ENCODE peak calls at places on chromosomes 6 and 20, in six cellular contexts. One of them, this sample, is unnamed.

GRCh38 chr6:40733770-40734396 is 146.7 kb upstream of the LRFN2 start:
- DNase-seq in HepG2: no peak
- DNase-seq in ascending aorta: no peak
- DNase-seq in psoas muscle: no peak
- DNase-seq in prostate gland: no peak
- DNase-seq in stomach: no peak
- DNase-seq in this sample: no peak

GRCh38 chr6:88725111-88725711 is 238.2 kb downstream of the RNGTT start:
- DNase-seq in ascending aorta: no peak
- DNase-seq in stomach: no peak
- DNase-seq in psoas muscle: peak; percentile 53
- DNase-seq in HepG2: peak; percentile 4
- DNase-seq in prostate gland: no peak
- DNase-seq in this sample: no peak

GRCh38 chr6:81859884-81860283 is 107.4 kb upstream of the TENT5A start:
- DNase-seq in prostate gland: no peak
- DNase-seq in stomach: no peak
- DNase-seq in psoas muscle: no peak
- DNase-seq in ascending aorta: peak; percentile 80
- DNase-seq in HepG2: no peak
- DNase-seq in this sample: no peak

GRCh38 chr20:61126369-61127195 is 125.5 kb upstream of the CDH4 start:
- DNase-seq in HepG2: no peak
- DNase-seq in stomach: no peak
- DNase-seq in psoas muscle: no peak
- DNase-seq in ascending aorta: peak; percentile 44
- DNase-seq in prostate gland: no peak
- DNase-seq in this sample: no peak

GRCh38 chr6:72619883-72620696 is 1.8 kb upstream of the KCNQ5 start:
- DNase-seq in HepG2: no peak
- DNase-seq in prostate gland: no peak
- DNase-seq in psoas muscle: peak; percentile 81
- DNase-seq in ascending aorta: peak; percentile 72
- DNase-seq in stomach: peak; percentile 30
- DNase-seq in this sample: peak; percentile 29

GRCh38 chr20:24027229-24027628 is 38.6 kb upstream of the GGTLC1 start:
- DNase-seq in psoas muscle: peak; percentile 64
- DNase-seq in ascending aorta: peak; percentile 79
- DNase-seq in prostate gland: peak; percentile 8
- DNase-seq in stomach: peak; percentile 40
- DNase-seq in HepG2: no peak
- DNase-seq in this sample: peak; percentile 42

GRCh38 chr6:64064919-64065318 is 429.3 kb downstream of the PHF3 start:
- DNase-seq in HepG2: no peak
- DNase-seq in psoas muscle: no peak
- DNase-seq in ascending aorta: no peak
- DNase-seq in stomach: no peak
- DNase-seq in prostate gland: no peak
- DNase-seq in this sample: no peak

GRCh38 chr6:148888853-148889252 is 142.0 kb downstream of the UST start:
- DNase-seq in ascending aorta: no peak
- DNase-seq in prostate gland: no peak
- DNase-seq in stomach: no peak
- DNase-seq in HepG2: no peak
- DNase-seq in psoas muscle: no peak
- DNase-seq in this sample: no peak

GRCh38 chr6:46815130-46815529 is 21.9 kb downstream of the MEP1A start:
- DNase-seq in HepG2: no peak
- DNase-seq in ascending aorta: no peak
- DNase-seq in psoas muscle: no peak
- DNase-seq in prostate gland: no peak
- DNase-seq in stomach: no peak
- DNase-seq in this sample: no peak

GRCh38 chr6:134891633-134892032 is 58.3 kb downstream of the ALDH8A1 start:
- DNase-seq in psoas muscle: no peak
- DNase-seq in ascending aorta: no peak
- DNase-seq in stomach: no peak
- DNase-seq in prostate gland: no peak
- DNase-seq in HepG2: no peak
- DNase-seq in this sample: no peak

GRCh38 chr20:12762725-12763124 is 246.0 kb upstream of the SPTLC3 start:
- DNase-seq in HepG2: no peak
- DNase-seq in psoas muscle: no peak
- DNase-seq in prostate gland: no peak
- DNase-seq in ascending aorta: peak; percentile 64
- DNase-seq in stomach: no peak
- DNase-seq in this sample: no peak

GRCh38 chr6:119742188-119742803 is 392.7 kb upstream of the MAN1A1 start:
- DNase-seq in ascending aorta: peak; percentile 69
- DNase-seq in HepG2: peak; percentile 54
- DNase-seq in psoas muscle: peak; percentile 64
- DNase-seq in stomach: peak; percentile 67
- DNase-seq in prostate gland: peak; percentile 10
- DNase-seq in this sample: peak; percentile 34

GRCh38 chr6:15079288-15079817 is 166.5 kb upstream of the JARID2 start:
- DNase-seq in ascending aorta: no peak
- DNase-seq in HepG2: peak; percentile 46
- DNase-seq in prostate gland: no peak
- DNase-seq in stomach: no peak
- DNase-seq in psoas muscle: no peak
- DNase-seq in this sample: no peak

GRCh38 chr20:22339091-22339881 is 245.1 kb downstream of the FOXA2 start:
- DNase-seq in psoas muscle: no peak
- DNase-seq in HepG2: peak; percentile 84
- DNase-seq in prostate gland: peak; percentile 67
- DNase-seq in stomach: no peak
- DNase-seq in ascending aorta: peak; percentile 72
- DNase-seq in this sample: peak; percentile 54

GRCh38 chr6:44257007-44257752 is at the start of gene SLC35B2:
- DNase-seq in prostate gland: peak; percentile 43
- DNase-seq in HepG2: peak; percentile 88
- DNase-seq in psoas muscle: peak; percentile 86
- DNase-seq in stomach: peak; percentile 68
- DNase-seq in ascending aorta: peak; percentile 81
- DNase-seq in this sample: no peak

GRCh38 chr6:87541726-87542125 is 48.1 kb downstream of the RARS2 start:
- DNase-seq in psoas muscle: no peak
- DNase-seq in ascending aorta: no peak
- DNase-seq in prostate gland: no peak
- DNase-seq in stomach: no peak
- DNase-seq in HepG2: no peak
- DNase-seq in this sample: no peak

GRCh38 chr20:16391003-16391402 is 182.2 kb downstream of the KIF16B start:
- DNase-seq in psoas muscle: no peak
- DNase-seq in ascending aorta: no peak
- DNase-seq in HepG2: no peak
- DNase-seq in prostate gland: no peak
- DNase-seq in stomach: no peak
- DNase-seq in this sample: no peak

GRCh38 chr20:10376271-10377075 is 57.5 kb downstream of the MKKS start:
- DNase-seq in stomach: no peak
- DNase-seq in HepG2: no peak
- DNase-seq in prostate gland: no peak
- DNase-seq in ascending aorta: no peak
- DNase-seq in psoas muscle: no peak
- DNase-seq in this sample: no peak

GRCh38 chr6:41348934-41349333 is 13.5 kb downstream of the NCR2 start:
- DNase-seq in prostate gland: no peak
- DNase-seq in ascending aorta: no peak
- DNase-seq in HepG2: no peak
- DNase-seq in stomach: no peak
- DNase-seq in psoas muscle: no peak
- DNase-seq in this sample: no peak

GRCh38 chr20:25195014-25195961 is at the start of gene ENTPD6:
- DNase-seq in stomach: peak; percentile 94
- DNase-seq in psoas muscle: peak; percentile 96
- DNase-seq in HepG2: peak; percentile 90
- DNase-seq in ascending aorta: peak; percentile 93
- DNase-seq in prostate gland: peak; percentile 92
- DNase-seq in this sample: peak; percentile 91

GRCh38 chr6:36160147-36160760 is 29.9 kb downstream of the MAPK13 start:
- DNase-seq in prostate gland: no peak
- DNase-seq in ascending aorta: no peak
- DNase-seq in stomach: no peak
- DNase-seq in HepG2: no peak
- DNase-seq in psoas muscle: no peak
- DNase-seq in this sample: no peak

GRCh38 chr6:166202321-166202733 is 34.7 kb upstream of the TBXT start:
- DNase-seq in prostate gland: no peak
- DNase-seq in stomach: no peak
- DNase-seq in ascending aorta: no peak
- DNase-seq in HepG2: no peak
- DNase-seq in psoas muscle: peak; percentile 67
- DNase-seq in this sample: no peak

GRCh38 chr20:57964011-57964862 is 254.4 kb upstream of the PMEPA1 start:
- DNase-seq in stomach: no peak
- DNase-seq in ascending aorta: peak; percentile 71
- DNase-seq in prostate gland: no peak
- DNase-seq in HepG2: no peak
- DNase-seq in psoas muscle: peak; percentile 30
- DNase-seq in this sample: no peak

GRCh38 chr6:18185624-18186023 is 30.4 kb downstream of the KDM1B start:
- DNase-seq in prostate gland: no peak
- DNase-seq in ascending aorta: no peak
- DNase-seq in HepG2: no peak
- DNase-seq in stomach: no peak
- DNase-seq in psoas muscle: no peak
- DNase-seq in this sample: no peak

GRCh38 chr6:129426343-129426742 is 283.6 kb downstream of the ARHGAP18 start:
- DNase-seq in ascending aorta: no peak
- DNase-seq in stomach: no peak
- DNase-seq in HepG2: no peak
- DNase-seq in psoas muscle: no peak
- DNase-seq in prostate gland: no peak
- DNase-seq in this sample: no peak

GRCh38 chr6:53240763-53241162 is 92.1 kb upstream of the GCM1 start:
- DNase-seq in prostate gland: no peak
- DNase-seq in ascending aorta: no peak
- DNase-seq in psoas muscle: no peak
- DNase-seq in HepG2: no peak
- DNase-seq in stomach: no peak
- DNase-seq in this sample: no peak

GRCh38 chr6:164741938-164742451 is 567.4 kb downstream of the C6orf118 start:
- DNase-seq in ascending aorta: no peak
- DNase-seq in prostate gland: no peak
- DNase-seq in stomach: no peak
- DNase-seq in HepG2: no peak
- DNase-seq in psoas muscle: no peak
- DNase-seq in this sample: no peak

GRCh38 chr6:114304304-114304887 is 38.4 kb downstream of the HS3ST5 start:
- DNase-seq in prostate gland: no peak
- DNase-seq in psoas muscle: no peak
- DNase-seq in ascending aorta: no peak
- DNase-seq in stomach: no peak
- DNase-seq in HepG2: peak; percentile 19
- DNase-seq in this sample: no peak
- TF ChIP-seq CTCF in prostate gland: peak; percentile 31
- TF ChIP-seq CTCF in psoas muscle: peak; percentile 46
- TF ChIP-seq CTCF in ascending aorta: no peak
- TF ChIP-seq CTCF in stomach: no peak
- TF ChIP-seq CTCF in HepG2: peak; percentile 34
- TF ChIP-seq CTCF in this sample: no peak

DNA sequence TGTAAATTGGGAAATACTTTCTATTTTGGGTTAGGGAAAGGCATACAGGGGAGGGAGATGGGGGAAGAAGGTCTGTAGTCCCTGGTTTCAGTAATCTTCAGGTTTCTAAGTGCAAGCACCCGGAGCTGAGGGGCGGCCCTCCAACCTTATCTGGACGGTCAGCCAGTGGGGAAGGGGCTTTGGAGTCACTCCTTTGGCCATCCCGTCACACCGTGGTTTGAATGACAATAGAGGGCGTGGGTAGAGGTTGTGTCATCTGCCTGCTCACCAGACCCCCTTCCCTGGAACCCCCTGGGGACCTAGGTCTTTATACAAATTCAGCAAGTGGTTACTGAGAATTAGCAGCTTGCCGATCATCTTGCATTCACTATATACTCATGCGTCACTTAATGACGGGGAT is 29.0 kb downstream of the STK35 start:
- DNase-seq in prostate gland: no peak
- DNase-seq in stomach: no peak
- DNase-seq in ascending aorta: no peak
- DNase-seq in HepG2: no peak
- DNase-seq in psoas muscle: no peak
- DNase-seq in this sample: no peak
- H3K4me1 ChIP-seq in prostate gland: no peaks in the 10 kb centered on the region
- H3K4me1 ChIP-seq in stomach: peaks cover 34% of the 10 kb centered on the region
- H3K4me1 ChIP-seq in ascending aorta: peaks cover 6% of the 10 kb centered on the region
- H3K4me1 ChIP-seq in HepG2: peaks cover 2% of the 10 kb centered on the region
- H3K4me1 ChIP-seq in psoas muscle: peaks cover 53% of the 10 kb centered on the region
- H3K4me1 ChIP-seq in this sample: peaks cover 54% of the 10 kb centered on the region

DNA sequence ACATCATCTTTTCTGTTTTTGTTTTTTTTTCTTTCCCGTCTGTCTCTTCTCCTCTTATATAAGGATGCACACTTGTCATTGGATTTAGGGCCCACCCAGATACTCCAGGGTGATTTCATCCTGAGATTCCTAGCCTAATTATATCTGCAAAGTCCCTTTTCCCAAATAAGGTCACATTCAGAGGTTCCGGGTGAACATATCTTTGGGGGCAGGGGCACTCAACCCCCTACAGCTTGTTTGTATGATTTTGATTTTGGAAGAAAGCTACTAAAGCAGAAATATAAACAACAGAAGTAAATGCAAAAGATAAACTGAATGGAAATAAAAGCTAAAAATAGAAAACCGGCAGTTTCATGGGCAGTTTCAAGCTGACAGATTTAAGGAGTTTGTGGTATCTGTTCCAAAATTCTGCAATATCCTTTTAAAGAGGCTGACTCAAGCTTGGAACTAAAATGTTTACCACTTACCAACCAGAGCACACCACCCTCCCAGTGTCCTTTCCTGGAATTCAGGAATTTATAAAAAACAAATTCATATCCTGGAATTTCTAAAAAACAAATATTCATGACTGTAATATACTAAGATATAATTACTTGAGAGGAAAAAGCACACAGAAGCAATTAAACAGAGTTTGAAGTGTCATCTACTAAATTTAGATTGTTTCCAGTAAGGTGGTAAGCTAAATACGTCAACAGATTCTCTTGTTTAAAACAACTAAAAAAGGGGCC is 100.0 kb upstream of the CARMIL1 start:
- DNase-seq in HepG2: no peak
- DNase-seq in stomach: no peak
- DNase-seq in ascending aorta: no peak
- DNase-seq in prostate gland: no peak
- DNase-seq in psoas muscle: no peak
- DNase-seq in this sample: no peak
- H3K27ac ChIP-seq in HepG2: no peak overlapping the region
- H3K27ac ChIP-seq in stomach: no peak overlapping the region
- H3K27ac ChIP-seq in ascending aorta: peak overlapping the region; percentile 74
- H3K27ac ChIP-seq in prostate gland: peak overlapping the region; percentile 33
- H3K27ac ChIP-seq in psoas muscle: no peak overlapping the region
- H3K27ac ChIP-seq in this sample: peak overlapping the region; percentile 39

GRCh38 chr20:35741892-35742740 is at the start of gene RBM39:
- DNase-seq in HepG2: peak; percentile 100
- DNase-seq in prostate gland: peak; percentile 100
- DNase-seq in psoas muscle: peak; percentile 100
- DNase-seq in stomach: peak; percentile 100
- DNase-seq in ascending aorta: peak; percentile 100
- DNase-seq in this sample: peak; percentile 100
- TF ChIP-seq CTCF in HepG2: peak; percentile 70
- TF ChIP-seq CTCF in prostate gland: peak; percentile 65
- TF ChIP-seq CTCF in psoas muscle: peak; percentile 41
- TF ChIP-seq CTCF in stomach: no peak
- TF ChIP-seq CTCF in ascending aorta: peak; percentile 42
- TF ChIP-seq CTCF in this sample: peak; percentile 36

GRCh38 chr20:54105653-54106052 is 35.3 kb upstream of the BCAS1 start:
- DNase-seq in ascending aorta: no peak
- DNase-seq in HepG2: no peak
- DNase-seq in stomach: no peak
- DNase-seq in prostate gland: no peak
- DNase-seq in psoas muscle: no peak
- DNase-seq in this sample: no peak
- H3K4me1 ChIP-seq in ascending aorta: no peaks in the 10 kb centered on the region
- H3K4me1 ChIP-seq in HepG2: peaks cover 93% of the 10 kb centered on the region
- H3K4me1 ChIP-seq in stomach: peaks cover 4% of the 10 kb centered on the region
- H3K4me1 ChIP-seq in prostate gland: no peaks in the 10 kb centered on the region
- H3K4me1 ChIP-seq in psoas muscle: no peaks in the 10 kb centered on the region
- H3K4me1 ChIP-seq in this sample: no peaks in the 10 kb centered on the region

This sample was measured in lung.